ENCODE peak calls at places on chromosomes 4 and X, in eight cellular contexts. K, C, J, V, U, P, X and B are unnamed samples.

GRCh38 chrX:130975947-130976346 is 72.9 kb upstream of the ENOX2 start:
- DNase-seq in K (no peak), X (peak), U (peak), J (peak), C (no peak), P (no peak), V (no peak), B (peak)

GRCh38 chr4:138090918-138091659 is 151.1 kb downstream of the SLC7A11 start:
- DNase-seq in X (no peak), U (no peak), C (no peak), K (no peak), P (no peak), V (no peak), J (no peak), B (no peak)

GRCh38 chr4:80710748-80711451 is 319.6 kb upstream of the BMP3 start:
- DNase-seq in U (no peak), K (no peak), J (no peak), V (no peak), C (no peak), P (no peak), X (no peak), B (no peak)

GRCh38 chrX:149497626-149498025 is 7.5 kb downstream of the IDS start:
- DNase-seq in K (no peak), J (no peak), U (no peak), C (no peak), P (no peak), V (no peak), X (peak), B (no peak)

GRCh38 chr4:173528378-173529321 is 1.4 kb downstream of the HAND2 start:
- DNase-seq in V (no peak), U (no peak), J (peak), X (no peak), P (peak), K (no peak), C (peak), B (peak)

GRCh38 chr4:10098770-10099139 is 17.8 kb downstream of the WDR1 start:
- DNase-seq in C (peak), K (no peak), U (no peak), V (no peak), J (no peak), P (no peak), X (peak), B (no peak)

GRCh38 chr4:147085796-147086195 is 140.1 kb upstream of the TTC29 start:
- DNase-seq in V (no peak), U (no peak), K (no peak), J (no peak), C (no peak), X (no peak), P (no peak), B (no peak)

GRCh38 chr4:139808381-139809206 is 143.0 kb downstream of the MGST2 start:
- DNase-seq in X (no peak), U (no peak), C (no peak), P (no peak), V (no peak), J (no peak), K (no peak), B (peak)

GRCh38 chr4:11397146-11397545 is 31.5 kb downstream of the HS3ST1 start:
- DNase-seq in J (no peak), U (no peak), V (no peak), K (no peak), P (no peak), C (no peak), X (no peak), B (no peak)

GRCh38 chr4:4270529-4270928 is 19.4 kb downstream of the LYAR start:
- DNase-seq in U (no peak), C (no peak), V (no peak), X (no peak), K (no peak), P (no peak), J (no peak), B (no peak)

GRCh38 chr4:47209833-47210232 is 178.5 kb downstream of the GABRB1 start:
- DNase-seq in P (no peak), X (peak), V (no peak), U (no peak), C (no peak), K (no peak), J (no peak), B (no peak)

GRCh38 chr4:183503497-183504063 is 1.3 kb upstream of the ING2 start:
- DNase-seq in P (no peak), U (no peak), X (no peak), K (no peak), C (no peak), V (no peak), J (no peak), B (peak)

GRCh38 chr4:7392438-7393374 is 42.0 kb downstream of the PSAPL1 start:
- DNase-seq in J (no peak), U (no peak), P (peak), C (peak), X (peak), V (no peak), K (no peak), B (no peak)

GRCh38 chr4:166675411-166675810 is 558.9 kb downstream of the SPOCK3 start:
- DNase-seq in J (no peak), C (no peak), P (no peak), V (no peak), K (no peak), U (no peak), X (peak), B (no peak)

GRCh38 chr4:1881709-1882108 is 10.5 kb downstream of the NSD2 start:
- DNase-seq in K (no peak), P (no peak), U (no peak), C (no peak), X (no peak), V (no peak), J (no peak), B (no peak)

GRCh38 chr4:82523179-82523578 is 38.6 kb downstream of the TMEM150C start:
- DNase-seq in U (no peak), K (no peak), J (no peak), P (no peak), V (no peak), X (no peak), C (no peak), B (no peak)

GRCh38 chr4:8182858-8183725 is 16.0 kb upstream of the SH3TC1 start:
- DNase-seq in J (no peak), V (no peak), X (peak), P (no peak), C (no peak), U (no peak), K (no peak), B (no peak)

GRCh38 chr4:52093466-52093865 is 42.4 kb downstream of the SPATA18 start:
- DNase-seq in J (no peak), K (no peak), C (no peak), P (no peak), X (no peak), V (no peak), U (no peak), B (no peak)

GRCh38 chrX:132737743-132738142 is 220.7 kb downstream of the HS6ST2 start:
- DNase-seq in P (no peak), V (peak), K (no peak), U (no peak), C (peak), J (no peak), X (no peak), B (no peak)